ENCODE peak calls at places on chromosome 16, in nine cellular contexts. H is cardiac muscle cell, Q is AG10803, S is cardiac fibroblast, T is aorta, B is A673, N is tibial nerve, E is SK-N-SH, K is mesendoderm. Y is an unnamed sample.

GRCh38 chr16:78748471-78748929 is 649.0 kb downstream of the WWOX start:
- DNase-seq in B (no peak), K (no peak), Q (no peak), N (no peak), H (no peak), S (no peak), E (peak), T (no peak), Y (no peak)

GRCh38 chr16:56985288-56985961 is 3.9 kb upstream of the NLRC5 start:
- DNase-seq in B (peak), N (peak), T (peak), S (peak), E (no peak), Q (peak), H (no peak), K (peak), Y (peak)

GRCh38 chr16:19393226-19394074 is 24.2 kb upstream of the TMC5 start:
- DNase-seq in E (no peak), K (peak), S (peak), B (peak), T (no peak), Q (no peak), H (no peak), N (no peak), Y (no peak)

GRCh38 chr16:64711026-64711425 is 410.8 kb downstream of the CDH11 start:
- DNase-seq in T (no peak), S (peak), K (no peak), H (no peak), E (no peak), Q (peak), B (no peak), N (no peak), Y (no peak)

GRCh38 chr16:28104404-28104803 is 40.9 kb upstream of the GSG1L start:
- DNase-seq in S (no peak), K (no peak), Q (no peak), E (no peak), H (no peak), T (no peak), B (no peak), N (no peak), Y (no peak)

GRCh38 chr16:88853336-88853941 is 3.3 kb downstream of the GALNS start:
- DNase-seq in H (no peak), E (no peak), Q (no peak), S (no peak), B (no peak), T (no peak), N (no peak), K (no peak), Y (no peak)

GRCh38 chr16:63385714-63386113 is 1349.5 kb upstream of the CDH8 start:
- DNase-seq in S (no peak), T (no peak), B (no peak), N (no peak), K (no peak), Q (no peak), E (no peak), H (no peak), Y (peak)

GRCh38 chr16:66617728-66618127 is 13.2 kb downstream of the CMTM3 start:
- DNase-seq in N (no peak), E (no peak), B (no peak), H (peak), Q (no peak), K (peak), T (no peak), S (no peak), Y (no peak)

GRCh38 chr16:77431131-77431670 is 3.6 kb downstream of the ADAMTS18 start:
- DNase-seq in Q (peak), E (no peak), T (no peak), N (no peak), H (peak), B (no peak), K (no peak), S (no peak), Y (no peak)

GRCh38 chr16:29656688-29657523 is 6.1 kb upstream of the SPN start:
- DNase-seq in T (no peak), N (no peak), B (no peak), Q (no peak), E (no peak), H (no peak), K (peak), S (no peak), Y (peak)

DNA sequence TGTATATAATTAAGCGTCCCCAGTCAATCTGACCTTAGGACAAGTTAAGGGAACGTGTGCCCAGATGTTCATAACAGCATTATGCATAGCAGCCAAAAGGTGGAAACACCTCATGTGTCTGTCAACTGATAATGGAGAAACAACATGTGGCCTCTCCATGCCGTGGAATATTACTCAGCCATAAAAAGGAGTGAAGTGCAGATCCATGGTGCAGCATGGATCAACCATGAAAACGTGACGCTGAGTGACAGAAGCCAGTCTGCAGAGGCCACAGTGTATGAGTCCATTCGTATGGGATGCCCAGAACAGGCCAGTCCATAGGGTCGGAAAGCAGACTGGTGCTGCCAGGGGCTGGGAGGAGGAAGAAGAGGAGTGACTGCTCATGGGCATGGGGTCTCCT is 161.0 kb upstream of the CIBAR2 start:
- DNase-seq in H (no peak), S (no peak), E (no peak), T (no peak), K (no peak), Q (no peak), B (no peak), N (no peak), Y (no peak)
- H3K4me3 ChIP-seq in H (no peak), S (no peak), E (no peak), T (no peak), K (no peak), Q (no peak), B (no peak), N (no peak), Y (no peak)

GRCh38 chr16:82011199-82011641 is at the start of gene SDR42E1:
- DNase-seq in Q (no peak), S (no peak), E (no peak), B (no peak), K (peak), T (no peak), H (no peak), N (no peak), Y (no peak)
- H3K4me3 ChIP-seq in Q (no peak), S (peak), E (no peak), B (no peak), K (no peak), T (no peak), H (no peak), N (peak), Y (no peak)

DNA sequence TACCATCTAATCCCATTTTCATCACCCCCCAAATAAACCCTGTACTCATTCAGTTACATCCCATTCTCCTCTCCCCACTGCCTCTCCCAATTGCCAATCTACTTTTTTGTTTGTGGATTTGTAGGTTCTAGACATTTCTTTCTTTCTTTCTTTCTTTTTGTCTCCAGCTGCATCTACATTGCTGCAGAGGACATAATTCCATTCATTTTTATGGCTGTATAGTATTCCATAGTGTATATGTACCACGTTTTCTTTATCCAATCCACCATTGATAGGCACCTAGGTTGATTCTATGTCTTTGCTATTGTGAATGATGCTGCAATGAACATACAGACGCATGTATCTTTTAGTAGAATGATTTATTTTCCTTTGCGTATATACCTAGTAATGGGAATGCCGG is 6.3 kb upstream of the CRYM start:
- DNase-seq in Q (no peak), N (no peak), S (no peak), E (no peak), K (no peak), T (no peak), H (no peak), B (no peak), Y (no peak)
- H3K4me3 ChIP-seq in Q (no peak), N (no peak), S (no peak), E (peak), K (no peak), T (no peak), H (peak), B (no peak), Y (peak)

GRCh38 chr16:30944352-30944751 is 4.5 kb upstream of the ORAI3 start:
- DNase-seq in Q (no peak), S (no peak), K (no peak), T (no peak), B (no peak), H (no peak), N (no peak), E (no peak), Y (no peak)

GRCh38 chr16:30946671-30947532 is 2.0 kb upstream of the ORAI3 start:
- DNase-seq in B (no peak), E (no peak), N (no peak), S (no peak), H (no peak), Q (no peak), K (no peak), T (peak), Y (no peak)

GRCh38 chr16:30942421-30942796 is 6.5 kb upstream of the ORAI3 start:
- DNase-seq in S (no peak), T (no peak), Q (no peak), B (no peak), K (no peak), N (no peak), H (no peak), E (no peak), Y (no peak)

GRCh38 chr16:30937692-30938091 is 11.2 kb upstream of the ORAI3 start:
- DNase-seq in Q (no peak), N (no peak), K (no peak), B (no peak), T (no peak), E (no peak), S (no peak), H (no peak), Y (no peak)

DNA sequence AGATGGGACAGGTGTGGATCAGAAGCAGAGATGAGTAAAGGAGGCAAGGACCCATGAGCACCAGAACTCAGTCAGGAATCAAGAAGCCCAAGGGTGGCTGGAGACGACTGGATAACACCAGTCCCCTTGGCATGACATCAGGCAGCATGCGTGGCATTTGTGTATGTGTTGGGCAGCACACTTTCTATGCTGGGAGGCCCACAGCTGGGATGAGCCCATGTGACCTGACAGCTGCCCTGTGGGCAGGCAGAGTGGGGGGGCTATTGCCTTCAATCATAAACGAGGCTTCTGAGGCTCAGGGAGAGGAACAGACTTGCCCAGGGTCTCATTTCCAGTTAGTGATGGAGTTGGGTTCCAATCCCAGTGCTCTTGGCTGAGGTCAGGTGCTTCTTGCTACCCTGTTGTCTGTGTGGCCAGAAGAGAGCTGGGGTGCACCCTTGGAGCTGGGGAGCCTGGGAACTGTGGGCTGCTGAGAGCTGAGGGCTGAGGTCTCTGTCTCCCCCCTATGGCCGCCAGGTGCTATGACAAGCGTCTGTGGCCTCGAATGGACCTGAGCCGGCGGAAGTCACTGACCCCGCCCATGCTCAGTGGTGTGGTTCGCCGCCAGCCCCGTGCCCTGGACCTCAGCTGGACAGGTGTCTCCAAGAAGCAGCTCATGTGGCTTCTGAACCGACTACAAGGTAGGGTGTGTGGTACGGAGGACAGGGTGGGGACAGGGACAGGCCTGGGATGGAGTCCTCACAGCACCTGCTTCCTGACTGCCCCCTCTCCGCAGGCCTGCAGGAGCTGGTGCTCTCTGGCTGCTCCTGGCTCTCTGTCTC is 7.1 kb upstream of the ORAI3 start:
- DNase-seq in H (peak), B (peak), Q (peak), T (peak), E (peak), K (peak), S (peak), N (peak), Y (peak)
- H3K4me3 ChIP-seq in H (no peak), B (no peak), Q (no peak), T (no peak), E (no peak), K (no peak), S (no peak), N (no peak), Y (no peak)

GRCh38 chr16:82530883-82531282 is 95.9 kb upstream of the CDH13 start:
- DNase-seq in E (no peak), T (no peak), S (no peak), N (no peak), K (no peak), B (no peak), H (no peak), Q (no peak), Y (no peak)
- H3K4me3 ChIP-seq in E (no peak), T (no peak), S (no peak), N (no peak), K (no peak), B (no peak), H (no peak), Q (no peak), Y (no peak)

GRCh38 chr16:85380002-85380395 is 233.1 kb upstream of the GSE1 start:
- DNase-seq in B (no peak), N (no peak), E (no peak), Q (no peak), H (no peak), K (no peak), S (no peak), T (no peak), Y (no peak)
- H3K4me3 ChIP-seq in B (no peak), N (no peak), E (no peak), Q (no peak), H (no peak), K (no peak), S (no peak), T (no peak), Y (no peak)